ENCODE peak calls at places on chromosomes 2 and 18, in five cellular contexts. R, O, H, E and G are unnamed samples.

GRCh38 chr2:232988444-232988843 is 24.6 kb downstream of the NGEF start:
- DNase-seq in H (no peak), E (peak; percentile 89), R (peak; percentile 10), O (peak; percentile 99), G (no peak)

GRCh38 chr2:40284797-40285196 is 167.1 kb downstream of the SLC8A1 start:
- DNase-seq in H (no peak), O (no peak), E (no peak), R (no peak), G (no peak)

GRCh38 chr18:67864677-67865340 is 348.3 kb upstream of the DSEL start:
- DNase-seq in R (no peak), O (no peak), E (no peak), H (no peak), G (no peak)

GRCh38 chr18:23453657-23454011 is 547 bp downstream of the RIOK3 start:
- DNase-seq in H (no peak), E (no peak), R (no peak), O (no peak), G (no peak)

GRCh38 chr2:207375207-207375875 is 154.4 kb upstream of the CREB1 start:
- DNase-seq in E (no peak), H (no peak), R (no peak), O (peak; percentile 67), G (no peak)

GRCh38 chr2:47357475-47357874 is 45.5 kb upstream of the MSH2 start:
- DNase-seq in O (no peak), E (no peak), R (peak; percentile 9), H (no peak), G (no peak)

GRCh38 chr2:201271917-201272316 is 11.6 kb downstream of the CASP8 start:
- DNase-seq in O (no peak), E (no peak), R (no peak), H (no peak), G (no peak)

GRCh38 chr2:66443977-66444855 is 9.3 kb downstream of the MEIS1 start:
- DNase-seq in E (no peak), H (no peak), O (no peak), R (no peak), G (no peak)

GRCh38 chr2:11498543-11499034 is 32.6 kb upstream of the E2F6 start:
- DNase-seq in O (peak; percentile 38), E (no peak), R (peak; percentile 64), H (peak; percentile 90), G (no peak)

GRCh38 chr2:152098033-152098797 is 629 bp downstream of the CACNB4 start:
- DNase-seq in E (no peak), R (no peak), H (peak; percentile 71), O (no peak), G (no peak)

GRCh38 chr2:18063826-18064485 is 185.5 kb downstream of the KCNS3 start:
- DNase-seq in E (no peak), H (no peak), R (no peak), O (no peak), G (no peak)

GRCh38 chr2:174383796-174384195 is 11.7 kb upstream of the SCRN3 start:
- DNase-seq in R (no peak), O (no peak), H (no peak), E (no peak), G (no peak)

GRCh38 chr2:28274911-28275685 is 117.6 kb upstream of the FOSL2 start:
- DNase-seq in O (peak; percentile 92), E (peak; percentile 81), R (peak; percentile 14), H (no peak), G (peak; percentile 47)

GRCh38 chr2:99420751-99421299 is 69.0 kb downstream of the REV1 start:
- DNase-seq in H (no peak), R (no peak), E (no peak), O (no peak), G (no peak)

GRCh38 chr2:110864176-110864575 is 131.8 kb downstream of the ACOXL start:
- DNase-seq in E (no peak), O (no peak), R (no peak), H (no peak), G (no peak)
- TF ChIP-seq CTCF in E (no peak), O (no peak), R (no peak), H (no peak), G (no peak)

GRCh38 chr18:12593861-12594260 is 64.0 kb downstream of the SPIRE1 start:
- DNase-seq in H (no peak), R (no peak), O (no peak), E (no peak), G (no peak)

GRCh38 chr18:12592597-12593127 is 65.2 kb downstream of the SPIRE1 start:
- DNase-seq in O (no peak), E (no peak), H (no peak), R (no peak), G (no peak)

GRCh38 chr18:12585218-12585617 is 72.7 kb downstream of the SPIRE1 start:
- DNase-seq in R (no peak), O (no peak), E (no peak), H (no peak), G (no peak)

GRCh38 chr18:12586956-12587355 is 71.0 kb downstream of the SPIRE1 start:
- DNase-seq in E (no peak), O (no peak), R (no peak), H (no peak), G (no peak)

GRCh38 chr18:12589419-12589818 is 68.5 kb downstream of the SPIRE1 start:
- DNase-seq in H (no peak), O (no peak), R (no peak), E (no peak), G (no peak)
- TF ChIP-seq CTCF in H (no peak), O (no peak), R (no peak), E (no peak), G (no peak)

DNA sequence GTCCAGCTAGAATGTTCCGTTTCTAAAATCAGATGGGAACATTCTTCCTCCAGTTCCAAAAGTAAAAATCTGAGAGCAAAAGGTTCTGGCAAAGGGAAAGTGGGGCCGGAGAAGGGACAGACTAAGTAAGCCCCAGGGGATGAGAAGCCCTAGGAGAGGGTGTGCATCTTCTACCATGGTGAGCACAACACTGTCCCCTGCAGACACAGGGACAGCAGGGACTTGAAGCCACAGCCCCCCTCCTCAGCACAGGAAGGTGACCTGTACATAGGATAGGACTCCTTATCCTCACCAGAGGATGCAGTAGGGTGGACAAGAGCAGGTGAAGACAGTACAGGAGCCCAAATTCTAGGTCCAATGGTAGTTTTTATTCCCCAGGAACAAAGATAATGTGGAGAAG is 12.6 kb upstream of the ATRAID start:
- DNase-seq in H (no peak), E (no peak), O (no peak), R (no peak), G (no peak)
- TF ChIP-seq CTCF in H (no peak), E (no peak), O (no peak), R (no peak), G (no peak)

DNA sequence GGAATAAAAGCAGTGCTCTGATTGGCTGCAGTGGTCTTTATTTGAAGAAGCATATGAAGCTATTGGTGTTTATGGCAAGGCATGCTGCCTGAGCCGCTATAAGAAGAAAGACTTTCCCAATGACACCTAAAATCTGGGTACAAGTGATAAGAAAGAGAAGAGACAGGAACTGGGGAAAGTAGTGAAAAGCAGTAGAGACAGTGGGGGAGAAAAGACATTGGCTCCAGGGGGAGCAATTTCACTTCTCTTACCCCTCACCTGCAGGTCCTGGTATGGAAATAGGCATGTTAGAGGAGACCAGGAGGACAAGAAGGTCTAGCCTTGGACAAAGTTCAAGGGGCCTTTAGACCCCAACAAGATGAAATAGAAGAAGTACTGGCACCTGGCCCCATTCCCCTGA is 47.1 kb downstream of the PLCL1 start:
- DNase-seq in E (no peak), H (no peak), O (no peak), R (no peak), G (no peak)
- TF ChIP-seq CTCF in E (peak; percentile 6), H (no peak), O (no peak), R (no peak), G (no peak)

GRCh38 chr2:6077585-6077984 is 385.4 kb downstream of the SOX11 start:
- DNase-seq in R (no peak), H (no peak), E (no peak), O (no peak), G (no peak)
- TF ChIP-seq CTCF in R (no peak), H (no peak), E (no peak), O (no peak), G (no peak)

GRCh38 chr18:71011389-71011788 is 722.5 kb downstream of the SOCS6 start:
- DNase-seq in O (no peak), E (no peak), H (no peak), R (no peak), G (no peak)

GRCh38 chr18:71008257-71008656 is 719.4 kb downstream of the SOCS6 start:
- DNase-seq in E (no peak), O (no peak), H (no peak), R (no peak), G (no peak)

GRCh38 chr18:71012789-71013188 is 723.9 kb downstream of the SOCS6 start:
- DNase-seq in H (no peak), E (no peak), O (no peak), R (no peak), G (no peak)
- TF ChIP-seq CTCF in H (no peak), E (no peak), O (no peak), R (no peak), G (no peak)

DNA sequence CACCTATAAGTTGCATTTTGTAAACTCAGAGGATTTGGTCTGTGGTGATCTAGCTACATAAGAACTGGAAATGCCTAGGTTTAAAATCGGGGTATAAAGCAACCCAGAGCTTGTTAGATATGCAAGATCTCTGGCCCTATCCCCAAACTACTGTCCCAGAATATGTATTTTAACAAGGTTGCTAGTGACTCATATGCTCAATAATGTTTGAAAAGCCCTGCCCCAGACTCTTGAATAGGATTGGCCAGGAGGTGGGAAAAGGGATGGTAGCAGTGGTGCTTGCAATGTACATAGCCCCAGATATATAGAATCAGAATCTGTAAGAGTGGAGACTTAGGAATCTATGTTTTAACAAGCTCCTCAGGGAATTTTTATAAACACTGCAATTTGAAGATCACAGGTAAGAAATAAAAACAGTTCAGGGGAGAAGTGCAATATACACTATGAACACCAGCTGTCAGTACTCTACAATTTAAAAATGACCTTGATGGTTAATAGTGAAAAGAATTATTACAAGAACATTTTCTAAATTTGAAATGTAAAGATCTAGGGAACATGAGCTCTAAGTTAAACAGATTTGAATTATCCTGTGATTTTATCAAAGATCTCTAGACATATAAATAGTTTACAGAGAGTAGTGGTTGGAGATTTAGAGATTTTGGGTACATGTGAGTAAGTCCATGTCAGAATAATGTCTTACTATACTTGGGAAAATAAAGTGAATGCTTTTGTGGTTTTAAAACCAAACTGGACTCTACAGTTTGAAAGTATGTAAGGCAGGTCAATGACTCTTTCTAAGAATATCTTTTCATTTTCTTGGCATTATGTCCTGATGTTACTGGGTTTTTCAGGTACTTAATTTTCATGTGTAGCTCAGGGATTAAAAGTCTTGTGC is 7.7 kb upstream of the MMADHC start:
- DNase-seq in H (no peak), O (peak; percentile 52), R (no peak), E (no peak), G (no peak)
- TF ChIP-seq CTCF in H (no peak), O (peak; percentile 61), R (no peak), E (peak; percentile 54), G (no peak)

DNA sequence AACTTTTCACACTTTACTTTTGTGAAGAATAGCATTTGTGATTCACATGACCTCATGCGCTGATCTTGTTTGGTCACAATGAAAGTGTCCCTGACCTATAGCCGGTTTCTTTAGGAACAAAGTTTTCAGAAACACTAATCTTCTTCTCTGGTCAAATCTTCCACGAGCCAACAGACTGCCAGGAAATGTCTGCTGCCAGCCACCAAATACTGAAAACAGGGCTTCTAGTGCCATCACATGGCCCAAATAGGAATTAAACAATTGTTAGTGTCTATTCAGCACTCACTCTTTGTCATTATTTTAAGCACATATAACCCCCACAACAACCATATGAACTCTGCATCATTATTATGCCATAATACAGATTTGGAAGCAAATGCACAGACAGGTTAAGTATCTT is 286.5 kb upstream of the SYT4 start:
- DNase-seq in O (no peak), E (no peak), H (no peak), R (no peak), G (no peak)
- TF ChIP-seq CTCF in O (peak; percentile 57), E (peak; percentile 19), H (peak; percentile 31), R (peak; percentile 46), G (no peak)

GRCh38 chr18:51029694-51030536 is at the start of gene SMAD4:
- DNase-seq in E (peak; percentile 91), R (peak; percentile 95), O (peak; percentile 82), H (peak; percentile 99), G (peak; percentile 97)
- TF ChIP-seq CTCF in E (no peak), R (no peak), O (no peak), H (no peak), G (no peak)